ENCODE peak calls at places on chromosomes 12 and 14, in four cellular contexts. X, S, M and Y are unnamed samples.

GRCh38 chr14:93317836-93318807 is 14.7 kb downstream of the BTBD7 start:
- DNase-seq in X (no peak), S (no peak), M (no peak), Y (no peak)

GRCh38 chr14:38143651-38144505 is 63.8 kb upstream of the SSTR1 start:
- DNase-seq in S (no peak), X (no peak), M (no peak), Y (no peak)

GRCh38 chr12:25364529-25365339 is 114.0 kb upstream of the KRAS start:
- DNase-seq in S (peak; percentile 60), M (no peak), X (peak; percentile 54), Y (peak; percentile 55)

GRCh38 chr12:96431067-96431466 is 30.8 kb upstream of the CDK17 start:
- DNase-seq in X (no peak), M (no peak), S (no peak), Y (no peak)

GRCh38 chr12:104423809-104424208 is 32.9 kb upstream of the CHST11 start:
- DNase-seq in S (no peak), M (no peak), X (no peak), Y (no peak)

GRCh38 chr12:107903377-107904061 is 129.0 kb downstream of the ASCL4 start:
- DNase-seq in M (no peak), X (peak; percentile 91), S (peak; percentile 81), Y (peak; percentile 94)

GRCh38 chr12:47004634-47005033 is 74.8 kb upstream of the PCED1B start:
- DNase-seq in S (no peak), X (no peak), M (no peak), Y (no peak)

GRCh38 chr12:131869871-131870418 is 24.5 kb upstream of the ULK1 start:
- DNase-seq in M (no peak), X (no peak), S (no peak), Y (peak; percentile 8)

GRCh38 chr12:18723752-18724151 is 14.1 kb downstream of the PLCZ1 start:
- DNase-seq in M (peak; percentile 74), S (no peak), X (no peak), Y (no peak)

GRCh38 chr12:24045816-24046257 is 96.4 kb upstream of the SOX5 start:
- DNase-seq in X (no peak), S (peak; percentile 31), M (no peak), Y (no peak)

GRCh38 chr14:80867798-80868197 is 73.7 kb downstream of the CEP128 start:
- DNase-seq in X (no peak), M (no peak), S (no peak), Y (no peak)

GRCh38 chr14:80865565-80865964 is 76.0 kb downstream of the CEP128 start:
- DNase-seq in S (no peak), M (no peak), X (no peak), Y (no peak)

GRCh38 chr14:80867091-80867490 is 74.4 kb downstream of the CEP128 start:
- DNase-seq in M (no peak), S (no peak), X (no peak), Y (no peak)

DNA sequence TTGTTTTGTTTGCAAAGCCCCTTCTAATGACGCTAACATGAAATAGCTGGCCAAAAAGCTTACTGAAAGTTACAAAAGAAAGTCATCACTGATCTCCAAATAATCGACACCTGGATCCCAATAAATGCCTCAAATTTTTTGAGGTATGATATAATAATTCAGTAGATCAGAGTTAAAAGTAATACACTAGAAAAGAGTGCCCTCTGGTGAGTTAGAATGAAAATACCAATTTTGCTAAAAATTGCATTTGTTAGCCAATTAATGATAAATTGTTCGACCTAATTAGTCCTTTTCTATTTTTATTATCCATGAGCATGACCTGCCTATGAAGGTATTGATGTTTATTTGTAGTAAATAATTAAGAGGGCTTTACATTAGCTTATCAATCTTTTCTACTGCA is 78.6 kb downstream of the CEP128 start:
- DNase-seq in X (no peak), M (no peak), S (no peak), Y (no peak)
- TF ChIP-seq CTCF in X (no peak), M (no peak), S (no peak), Y (no peak)

GRCh38 chr14:29529418-29529817 is 398.2 kb downstream of the PRKD1 start:
- DNase-seq in S (no peak), M (no peak), X (no peak), Y (no peak)
- TF ChIP-seq CTCF in S (no peak), M (peak; percentile 39), X (no peak), Y (no peak)

DNA sequence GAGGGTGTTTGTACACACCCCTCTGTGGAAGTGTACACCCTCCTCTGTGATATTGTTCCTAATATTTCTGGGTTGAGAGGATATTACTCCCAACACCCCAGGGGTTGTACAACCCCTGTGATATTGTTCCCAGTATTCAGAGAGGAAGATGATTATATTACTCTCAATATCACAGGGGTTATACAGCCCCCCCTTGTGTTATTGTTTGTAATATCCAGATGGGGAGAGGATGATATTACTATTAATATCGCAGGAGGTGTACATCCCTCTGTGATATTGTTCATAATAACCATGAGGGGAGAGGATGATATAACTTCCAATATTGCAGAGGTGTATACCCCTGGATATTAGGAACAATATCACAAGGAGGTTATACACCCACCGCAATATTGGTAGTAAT is 566.1 kb upstream of the MIS18BP1 start:
- DNase-seq in X (no peak), M (no peak), S (no peak), Y (no peak)
- TF ChIP-seq CTCF in X (no peak), M (no peak), S (no peak), Y (no peak)

DNA sequence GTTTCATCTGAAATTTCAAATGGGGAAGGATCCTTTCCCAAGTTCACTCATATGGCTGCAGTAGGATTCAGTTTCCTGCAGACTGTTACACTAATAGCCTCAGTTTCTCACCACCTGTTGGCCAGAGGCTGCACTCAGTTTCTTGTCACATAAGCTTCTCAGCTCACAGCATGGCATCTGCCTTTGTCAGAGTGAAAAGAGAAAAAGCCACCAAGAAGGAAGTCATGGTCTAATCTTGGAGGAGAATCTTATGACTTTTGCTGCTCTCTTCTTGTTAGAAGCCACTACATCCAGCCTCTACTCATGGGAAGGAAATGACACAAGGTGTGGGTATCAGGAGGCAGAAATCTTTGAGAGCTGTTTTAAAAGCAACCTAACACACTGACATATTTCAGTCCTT is 39.4 kb upstream of the BTG1 start:
- DNase-seq in M (no peak), X (peak; percentile 19), S (peak; percentile 78), Y (peak; percentile 23)
- TF ChIP-seq CTCF in M (no peak), X (no peak), S (peak; percentile 16), Y (no peak)

GRCh38 chr12:51192284-51192671 is 19.3 kb upstream of the TFCP2 start:
- DNase-seq in X (no peak), M (no peak), S (no peak), Y (no peak)
- TF ChIP-seq CTCF in X (no peak), M (no peak), S (no peak), Y (no peak)

DNA sequence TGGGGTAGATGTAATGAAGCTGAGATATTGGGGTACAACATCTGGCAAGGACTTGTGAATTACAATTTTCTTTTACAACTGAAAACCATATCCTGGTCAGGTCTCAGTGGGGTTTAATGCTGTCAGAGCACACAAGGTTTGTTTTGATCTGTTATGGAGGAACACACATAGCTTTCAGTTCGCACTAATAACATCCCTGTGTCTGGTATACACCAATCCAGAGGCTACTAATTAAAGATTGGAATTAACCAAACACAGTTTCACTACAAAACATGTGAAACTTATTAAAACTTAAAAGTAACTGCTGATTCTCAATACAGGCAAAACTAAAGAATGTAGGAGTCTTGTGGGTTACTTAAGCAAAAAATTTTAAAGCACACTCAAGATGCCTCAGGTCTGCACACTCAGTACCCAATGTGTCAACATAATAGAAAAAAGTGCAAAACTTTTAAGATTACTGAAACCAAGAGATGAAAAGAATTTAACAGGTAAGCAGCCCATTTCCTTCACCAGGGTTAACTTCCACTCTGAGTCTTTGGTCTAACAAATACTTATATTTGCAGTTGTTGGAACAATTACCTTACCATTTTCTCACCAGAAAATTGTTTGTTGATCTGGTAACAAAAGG is 77.4 kb downstream of the LLPH start:
- DNase-seq in M (no peak), S (peak; percentile 12), X (no peak), Y (no peak)
- TF ChIP-seq CTCF in M (no peak), S (no peak), X (no peak), Y (no peak)

GRCh38 chr12:57134949-57135348 is 6.7 kb downstream of the LRP1 start:
- DNase-seq in X (no peak), S (no peak), M (no peak), Y (no peak)
- TF ChIP-seq CTCF in X (no peak), S (no peak), M (no peak), Y (no peak)

GRCh38 chr12:114794049-114794558 is 110.1 kb upstream of the TBX3 start:
- DNase-seq in M (no peak), S (no peak), X (no peak), Y (no peak)

GRCh38 chr12:114799574-114800487 is 115.9 kb upstream of the TBX3 start:
- DNase-seq in M (no peak), S (no peak), X (no peak), Y (no peak)
- TF ChIP-seq CTCF in M (no peak), S (no peak), X (no peak), Y (no peak)

GRCh38 chr14:25516838-25517237 is 466.9 kb upstream of the STXBP6 start:
- DNase-seq in X (no peak), S (no peak), M (no peak), Y (no peak)
- TF ChIP-seq CTCF in X (no peak), S (no peak), M (no peak), Y (no peak)